ENCODE peak calls at places on chromosomes 16 and 17, in five cellular contexts. I, L, K, D and A are unnamed samples.
A peak's percentile ranks its signal among the peaks of the same experiment; 100 is the strongest.

GRCh38 chr17:29567362-29568330 is 809 bp upstream of the ABHD15 start:
- DNase-seq in I (no peak), L (peak; percentile 84), K (no peak), D (peak; percentile 47), A (peak; percentile 50)

GRCh38 chr17:17151962-17152361 is 54.2 kb downstream of the PLD6 start:
- DNase-seq in I (no peak), L (no peak), K (no peak), D (no peak), A (no peak)

GRCh38 chr17:67891481-67892119 is 66.3 kb downstream of the BPTF start:
- DNase-seq in I (no peak), L (no peak), K (no peak), D (no peak), A (peak; percentile 46)

GRCh38 chr17:78409191-78409621 is 30.8 kb downstream of the PGS1 start:
- DNase-seq in I (no peak), L (no peak), K (no peak), D (no peak), A (no peak)

GRCh38 chr16:85288869-85289660 is 176.8 kb upstream of the CIBAR2 start:
- DNase-seq in I (no peak), L (no peak), K (no peak), D (peak; percentile 85), A (no peak)

GRCh38 chr16:66948034-66948821 is 12.8 kb upstream of the CES3 start:
- DNase-seq in I (no peak), L (no peak), K (no peak), D (no peak), A (no peak)

GRCh38 chr16:20868890-20869289 is 31.3 kb downstream of the DCUN1D3 start:
- DNase-seq in I (no peak), L (no peak), K (no peak), D (peak; percentile 60), A (no peak)

GRCh38 chr16:70151391-70151790 is 22.2 kb upstream of the CLEC18C start:
- DNase-seq in I (no peak), L (no peak), K (no peak), D (no peak), A (no peak)

GRCh38 chr16:48182979-48183537 is 27.3 kb upstream of the ABCC12 start:
- DNase-seq in I (peak; percentile 61), L (no peak), K (no peak), D (no peak), A (no peak)

GRCh38 chr16:51034481-51035109 is 116.5 kb downstream of the SALL1 start:
- DNase-seq in I (no peak), L (no peak), K (no peak), D (no peak), A (no peak)

GRCh38 chr17:66963521-66964082 is 905 bp upstream of the CACNG4 start:
- DNase-seq in I (no peak), L (no peak), K (no peak), D (no peak), A (no peak)

GRCh38 chr17:4566785-4567184 is 6.4 kb upstream of the GGT6 start:
- DNase-seq in I (no peak), L (peak; percentile 85), K (peak; percentile 68), D (peak; percentile 69), A (peak; percentile 74)

GRCh38 chr16:76193851-76194620 is 83.2 kb upstream of the CNTNAP4 start:
- DNase-seq in I (no peak), L (no peak), K (no peak), D (no peak), A (no peak)

GRCh38 chr16:21565816-21566669 is 33.3 kb upstream of the METTL9 start:
- DNase-seq in I (no peak), L (no peak), K (no peak), D (peak; percentile 92), A (no peak)

GRCh38 chr17:67549787-67550186 is 167.9 kb upstream of the NOL11 start:
- DNase-seq in I (no peak), L (no peak), K (no peak), D (no peak), A (no peak)

GRCh38 chr17:20926532-20926931 is 116.3 kb downstream of the USP22 start:
- DNase-seq in I (no peak), L (no peak), K (no peak), D (no peak), A (no peak)

GRCh38 chr17:73491648-73492047 is 152.6 kb downstream of the SDK2 start:
- DNase-seq in I (no peak), L (no peak), K (no peak), D (no peak), A (no peak)

GRCh38 chr17:57170866-57171265 is 85.5 kb upstream of the MSI2 start:
- DNase-seq in I (no peak), L (no peak), K (no peak), D (no peak), A (no peak)

GRCh38 chr17:29710891-29711418 is 88.2 kb upstream of the CORO6 start:
- DNase-seq in I (no peak), L (no peak), K (no peak), D (peak; percentile 35), A (no peak)

GRCh38 chr16:70706948-70707465 is 21.2 kb upstream of the MTSS2 start:
- DNase-seq in I (no peak), L (no peak), K (no peak), D (no peak), A (no peak)

GRCh38 chr16:85570213-85570734 is 42.8 kb upstream of the GSE1 start:
- DNase-seq in I (no peak), L (no peak), K (no peak), D (no peak), A (no peak)

GRCh38 chr17:59893617-59894100 is 738 bp downstream of the RPS6KB1 start:
- DNase-seq in I (no peak), L (no peak), K (peak; percentile 13), D (peak; percentile 39), A (peak; percentile 42)

GRCh38 chr17:42342242-42343008 is 45.8 kb downstream of the STAT3 start:
- DNase-seq in I (no peak), L (no peak), K (no peak), D (no peak), A (no peak)

GRCh38 chr17:72850410-72850809 is 242.1 kb downstream of the SLC39A11 start:
- DNase-seq in I (no peak), L (no peak), K (no peak), D (no peak), A (no peak)

GRCh38 chr16:30875881-30876791 is 17.7 kb downstream of the BCL7C start:
- DNase-seq in I (peak; percentile 67), L (no peak), K (no peak), D (no peak), A (no peak)

GRCh38 chr17:27504188-27504995 is 48.1 kb downstream of the KSR1 start:
- DNase-seq in I (no peak), L (no peak), K (no peak), D (peak; percentile 64), A (no peak)

GRCh38 chr17:1899403-1900000 is 69.7 kb downstream of the RPA1 start:
- DNase-seq in I (no peak), L (no peak), K (no peak), D (no peak), A (no peak)

GRCh38 chr16:58515125-58515870 is at the start of gene SETD6:
- DNase-seq in I (no peak), L (peak; percentile 92), K (peak; percentile 82), D (peak; percentile 83), A (peak; percentile 84)

GRCh38 chr17:68955181-68955841 is at the start of gene ABCA8:
- DNase-seq in I (no peak), L (no peak), K (no peak), D (no peak), A (no peak)

GRCh38 chr17:14098246-14098645 is 28.9 kb downstream of the COX10 start:
- DNase-seq in I (no peak), L (no peak), K (no peak), D (no peak), A (no peak)

GRCh38 chr17:11719852-11720251 is 121.6 kb downstream of the DNAH9 start:
- DNase-seq in I (no peak), L (no peak), K (no peak), D (no peak), A (no peak)
- TF ChIP-seq SUZ12 in I (no peak), L (no peak), K (no peak), D (no peak), A (no peak)

GRCh38 chr17:7041607-7042506 is 2.0 kb downstream of the SLC16A11 start:
- DNase-seq in I (no peak), L (peak; percentile 69), K (no peak), D (no peak), A (no peak)

GRCh38 chr17:7043544-7044268 is at the start of gene SLC16A11:
- DNase-seq in I (no peak), L (peak; percentile 75), K (no peak), D (no peak), A (no peak)

GRCh38 chr17:7043195-7043543 is 723 bp downstream of the SLC16A11 start:
- DNase-seq in I (no peak), L (no peak), K (no peak), D (no peak), A (no peak)

GRCh38 chr17:7045492-7046126 is 1.7 kb upstream of the SLC16A11 start:
- DNase-seq in I (peak; percentile 53), L (no peak), K (peak; percentile 39), D (peak; percentile 80), A (no peak)

GRCh38 chr17:7042507-7043194 is 1.2 kb downstream of the SLC16A11 start:
- DNase-seq in I (no peak), L (peak; percentile 75), K (no peak), D (no peak), A (no peak)
- TF ChIP-seq SUZ12 in I (no peak), L (no peak), K (no peak), D (no peak), A (no peak)

GRCh38 chr16:23689442-23690187 is 10.9 kb downstream of the PLK1 start:
- DNase-seq in I (no peak), L (no peak), K (no peak), D (no peak), A (no peak)

GRCh38 chr16:23690771-23691482 is 12.2 kb downstream of the PLK1 start:
- DNase-seq in I (no peak), L (no peak), K (no peak), D (no peak), A (no peak)

GRCh38 chr16:23694707-23695373 is 16.2 kb downstream of the PLK1 start:
- DNase-seq in I (no peak), L (peak; percentile 86), K (peak; percentile 59), D (peak; percentile 49), A (peak; percentile 34)

GRCh38 chr16:23692190-23692837 is 13.6 kb downstream of the PLK1 start:
- DNase-seq in I (no peak), L (no peak), K (no peak), D (no peak), A (no peak)

GRCh38 chr16:23691483-23692189 is 12.9 kb downstream of the PLK1 start:
- DNase-seq in I (no peak), L (no peak), K (no peak), D (no peak), A (no peak)
- TF ChIP-seq SUZ12 in I (no peak), L (no peak), K (no peak), D (no peak), A (no peak)

GRCh38 chr17:44960654-44961053 is 7.4 kb downstream of the C1QL1 start:
- DNase-seq in I (no peak), L (no peak), K (no peak), D (no peak), A (no peak)

GRCh38 chr17:44956076-44956475 is 8.5 kb upstream of the KIF18B start:
- DNase-seq in I (no peak), L (no peak), K (no peak), D (no peak), A (no peak)

GRCh38 chr17:44956998-44957981 is 9.7 kb upstream of the KIF18B start:
- DNase-seq in I (no peak), L (no peak), K (no peak), D (no peak), A (no peak)

GRCh38 chr17:44961921-44962350 is 6.2 kb downstream of the C1QL1 start:
- DNase-seq in I (no peak), L (no peak), K (no peak), D (peak; percentile 49), A (peak; percentile 49)

GRCh38 chr17:44959821-44960523 is 8.1 kb downstream of the C1QL1 start:
- DNase-seq in I (no peak), L (no peak), K (no peak), D (no peak), A (no peak)
- TF ChIP-seq SUZ12 in I (no peak), L (no peak), K (no peak), D (no peak), A (no peak)